ENCODE peak calls at places on chromosomes 16 and 17, in four cellular contexts. X is endodermal cell, N is kidney, A is aorta. W is an unnamed sample. For H3K4me1, the result is how much of the 10 kb centered on the place peaks cover.

GRCh38 chr16:65672960-65673359 is 551.1 kb upstream of the CDH11 start:
- DNase-seq in X (peak), N (no peak), A (no peak), W (no peak)

GRCh38 chr17:7101531-7101930 is 13.1 kb downstream of the ASGR2 start:
- DNase-seq in X (no peak), N (no peak), A (no peak), W (no peak)

GRCh38 chr17:79223953-79224352 is 149.3 kb downstream of the ENGASE start:
- DNase-seq in X (peak), N (no peak), A (no peak), W (no peak)

GRCh38 chr16:30786936-30787612 is at the start of gene ZNF629:
- DNase-seq in X (peak), N (peak), A (peak), W (peak)

GRCh38 chr17:19750835-19751234 is 2.7 kb upstream of the ALDH3A1 start:
- DNase-seq in X (no peak), N (no peak), A (peak), W (no peak)

GRCh38 chr16:69350536-69351133 is 951 bp downstream of the TMED6 start:
- DNase-seq in X (no peak), N (no peak), A (no peak), W (peak)

GRCh38 chr16:47311738-47312505 is 148.9 kb downstream of the ITFG1 start:
- DNase-seq in X (peak), N (no peak), A (no peak), W (no peak)

GRCh38 chr16:62638964-62639861 is 603.0 kb upstream of the CDH8 start:
- DNase-seq in X (no peak), N (no peak), A (no peak), W (no peak)

GRCh38 chr16:56317998-56318912 is 107.1 kb downstream of the AMFR start:
- DNase-seq in X (peak), N (peak), A (peak), W (peak)

GRCh38 chr17:80026359-80027042 is 9.2 kb downstream of the TBC1D16 start:
- DNase-seq in X (no peak), N (no peak), A (no peak), W (peak)

GRCh38 chr17:17439971-17440843 is 36.6 kb upstream of the MED9 start:
- DNase-seq in X (peak), N (peak), A (no peak), W (peak)

GRCh38 chr16:72895951-72896350 is 152.0 kb downstream of the ZFHX3 start:
- DNase-seq in X (no peak), N (no peak), A (no peak), W (no peak)

GRCh38 chr17:27651411-27652345 is 20.7 kb downstream of the LGALS9 start:
- DNase-seq in X (peak), N (peak), A (peak), W (peak)

GRCh38 chr16:30985401-30986128 is 558 bp downstream of the HSD3B7 start:
- DNase-seq in X (peak), N (peak), A (no peak), W (peak)

GRCh38 chr17:14429084-14429483 is 128.2 kb downstream of the HS3ST3B1 start:
- DNase-seq in X (no peak), N (no peak), A (no peak), W (no peak)

GRCh38 chr17:14434506-14434905 is 133.6 kb downstream of the HS3ST3B1 start:
- DNase-seq in X (no peak), N (no peak), A (no peak), W (no peak)

GRCh38 chr17:14427914-14428639 is 127.2 kb downstream of the HS3ST3B1 start:
- DNase-seq in X (no peak), N (no peak), A (no peak), W (no peak)

GRCh38 chr17:14428640-14429029 is 127.8 kb downstream of the HS3ST3B1 start:
- DNase-seq in X (no peak), N (no peak), A (no peak), W (no peak)

DNA sequence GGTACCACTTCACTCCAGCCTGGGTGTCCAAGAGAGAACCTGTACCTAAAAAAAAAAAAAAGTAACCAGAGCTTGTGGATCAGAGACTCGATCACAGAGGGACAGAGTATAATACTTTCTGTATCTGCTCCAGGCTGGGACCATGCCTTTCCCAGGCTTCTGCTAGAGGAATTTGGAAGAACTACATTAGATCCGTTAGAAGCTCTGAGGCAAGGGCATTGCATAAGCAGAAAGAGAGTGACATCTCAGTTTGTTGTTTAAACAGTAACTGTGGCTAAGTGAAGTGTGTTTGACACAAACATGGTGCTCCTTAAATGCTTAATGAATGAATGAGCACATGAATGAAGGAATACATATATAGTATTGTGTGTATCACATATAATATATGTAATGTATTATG is 131.2 kb downstream of the HS3ST3B1 start:
- DNase-seq in X (no peak), N (no peak), A (no peak), W (no peak)
- H3K4me1 ChIP-seq in X (under half), N (under half), A (under half), W (under half)

DNA sequence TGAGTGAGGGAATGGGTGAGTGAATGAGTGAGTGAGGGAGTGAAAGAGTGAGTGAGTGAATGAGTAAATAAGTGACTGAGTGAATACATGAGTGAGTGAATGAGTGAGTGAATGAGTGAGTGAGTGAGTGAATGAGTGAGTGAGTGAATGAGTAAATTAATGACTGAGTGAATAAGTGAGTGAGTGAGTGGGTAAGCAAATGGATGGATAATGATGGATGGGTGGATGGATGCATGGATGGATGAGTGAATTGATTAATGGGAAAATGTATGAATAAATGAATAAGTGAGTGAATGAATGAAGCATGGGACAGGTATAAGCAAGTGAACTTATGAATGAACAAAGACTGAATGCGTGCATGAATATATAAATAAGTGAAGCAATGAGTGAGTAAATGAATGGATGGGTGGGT is 25.4 kb downstream of the TMEM114 start:
- DNase-seq in X (no peak), N (no peak), A (no peak), W (no peak)
- H3K27ac ChIP-seq in X (no peak), N (no peak), A (no peak), W (no peak)

DNA sequence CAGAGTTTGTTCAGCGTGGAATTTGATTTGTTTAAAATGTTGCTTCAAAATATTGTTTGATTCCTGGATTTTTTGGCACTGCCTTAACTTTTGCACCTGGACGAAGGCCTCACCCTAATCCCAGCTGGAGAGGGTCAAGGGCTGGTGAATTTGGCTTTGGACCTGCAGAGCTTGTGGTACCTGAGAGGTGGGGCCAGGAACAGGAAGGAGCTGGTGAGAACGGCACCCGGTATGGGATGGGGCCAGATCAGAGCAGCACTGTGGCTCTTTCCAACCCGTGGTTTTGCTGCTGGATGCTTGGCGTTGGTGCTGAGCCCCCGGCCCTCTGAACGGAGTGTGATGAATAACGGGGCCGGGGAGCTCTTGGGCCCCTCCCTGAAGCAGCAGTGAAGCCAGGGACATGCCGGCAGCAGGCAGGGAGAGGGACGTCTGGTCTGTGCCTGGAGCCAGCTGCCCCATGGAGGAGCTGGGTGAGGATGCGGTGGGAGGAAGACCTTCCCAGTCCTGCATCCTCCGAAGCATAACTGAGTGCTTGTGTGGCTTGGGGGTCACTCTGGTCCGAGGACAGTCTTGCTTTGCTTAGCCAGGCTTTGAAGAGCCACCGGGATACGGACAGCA is 275.4 kb downstream of the SEC14L1 start:
- DNase-seq in X (no peak), N (no peak), A (no peak), W (peak)
- H3K4me1 ChIP-seq in X (under half), N (under half), A (under half), W (half or more)

GRCh38 chr17:44982113-44982702 is 14.1 kb upstream of the C1QL1 start:
- DNase-seq in X (no peak), N (no peak), A (no peak), W (no peak)
- H3K27ac ChIP-seq in X (no peak), N (no peak), A (no peak), W (peak)

DNA sequence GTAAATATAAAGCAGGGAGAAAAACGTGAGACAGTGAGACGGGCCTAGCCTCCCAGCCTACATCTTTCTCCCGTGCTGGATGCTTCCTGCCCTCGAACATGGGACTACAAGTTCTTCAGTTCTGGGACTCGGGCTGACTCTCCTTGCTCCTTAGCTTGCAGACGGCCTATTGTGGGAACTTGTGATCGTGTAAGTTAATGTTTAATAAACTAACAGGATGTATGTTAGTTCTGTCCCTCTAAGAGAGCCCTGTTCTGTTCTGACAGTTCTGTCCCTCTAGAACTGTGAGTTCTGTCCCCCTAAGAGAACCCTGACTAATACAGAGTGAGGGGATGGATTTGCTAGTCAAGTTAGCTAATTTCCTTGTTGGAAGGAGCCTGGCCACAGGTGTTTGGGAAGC is 16.7 kb upstream of the MYH10 start:
- DNase-seq in X (no peak), N (no peak), A (no peak), W (no peak)
- H3K4me1 ChIP-seq in X (under half), N (under half), A (under half), W (under half)

DNA sequence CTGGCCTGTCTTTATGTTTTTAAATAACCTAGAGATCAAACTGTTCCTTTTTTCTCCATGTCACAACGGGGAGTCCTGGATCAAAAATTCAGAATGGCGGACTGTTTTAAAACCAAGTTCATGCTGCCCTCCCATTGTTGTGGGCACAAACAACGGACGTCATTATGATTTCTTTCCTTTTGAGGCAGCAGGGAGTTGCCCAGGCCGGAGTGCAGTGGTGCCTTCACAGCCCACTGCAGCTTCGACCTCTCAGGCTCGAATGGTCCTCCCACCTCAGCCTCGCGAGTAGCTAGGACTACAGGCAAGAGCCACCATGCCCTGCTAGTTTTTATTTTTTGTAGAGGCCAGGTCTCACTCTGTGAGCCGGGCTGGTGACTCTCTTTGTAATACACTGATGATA is 26.5 kb downstream of the NDE1 start:
- DNase-seq in X (no peak), N (no peak), A (no peak), W (no peak)
- H3K27ac ChIP-seq in X (no peak), N (no peak), A (no peak), W (peak)

GRCh38 chr17:38585056-38585804 is 20.5 kb downstream of the SRCIN1 start:
- DNase-seq in X (peak), N (peak), A (no peak), W (no peak)

GRCh38 chr17:38587956-38588771 is 17.6 kb downstream of the SRCIN1 start:
- DNase-seq in X (peak), N (peak), A (no peak), W (no peak)

GRCh38 chr17:38585805-38586529 is 19.8 kb downstream of the SRCIN1 start:
- DNase-seq in X (no peak), N (peak), A (no peak), W (no peak)

GRCh38 chr17:38587193-38587592 is 18.6 kb downstream of the SRCIN1 start:
- DNase-seq in X (no peak), N (peak), A (no peak), W (no peak)

DNA sequence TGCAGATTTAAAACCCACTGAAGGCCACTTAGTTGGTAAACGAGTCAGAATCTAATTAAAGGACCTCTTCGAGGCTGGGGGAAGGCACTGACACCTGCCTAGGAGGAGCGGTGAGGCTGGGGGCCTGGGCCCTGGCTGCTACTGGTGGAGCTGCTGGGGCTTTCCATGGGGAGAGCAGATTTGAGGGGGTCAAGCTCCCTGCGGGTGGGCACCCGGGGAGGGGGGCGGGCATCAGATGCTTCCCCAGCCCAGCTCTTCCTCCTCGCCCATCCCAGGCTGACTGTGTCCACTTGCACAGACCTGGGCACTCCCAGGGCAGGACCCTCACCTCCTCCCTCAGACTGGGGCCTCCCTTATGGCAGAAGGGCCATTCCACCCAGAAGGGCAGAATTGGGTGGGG is 19.0 kb downstream of the SRCIN1 start:
- DNase-seq in X (no peak), N (peak), A (no peak), W (no peak)
- H3K4me1 ChIP-seq in X (under half), N (under half), A (under half), W (under half)

DNA sequence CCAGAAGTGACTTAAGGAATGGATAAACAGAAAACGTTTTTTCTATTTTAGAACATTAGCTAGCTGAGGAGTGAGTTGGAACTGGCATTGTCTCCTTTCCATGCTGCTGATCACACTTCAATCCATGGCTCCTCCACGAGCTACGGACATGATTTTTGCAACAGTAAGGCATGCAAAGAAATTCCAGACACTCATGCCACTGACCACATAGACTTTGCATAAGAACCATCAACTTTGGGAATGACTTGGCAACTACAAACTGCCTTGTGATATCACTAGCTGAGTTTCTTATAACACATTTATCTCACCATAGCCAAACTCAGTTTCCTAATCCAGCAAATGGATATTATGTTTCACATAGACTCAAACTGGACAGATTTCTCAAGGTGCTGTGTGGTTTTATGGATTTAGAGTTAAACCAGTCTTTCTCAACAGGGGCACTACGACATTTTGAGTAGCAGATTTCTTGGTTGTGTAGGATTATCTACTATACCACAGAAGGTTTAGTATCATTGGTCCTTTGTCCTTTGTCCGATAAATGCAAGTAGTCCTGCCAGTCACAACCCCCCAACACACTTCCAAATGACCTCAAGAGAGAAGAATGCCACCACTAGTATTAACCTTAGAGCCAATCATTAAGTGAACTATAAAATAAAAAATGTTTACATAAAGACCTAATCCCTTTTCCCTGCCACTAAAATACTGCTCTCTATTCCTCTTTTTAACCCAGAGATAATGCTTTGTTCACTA is 48.3 kb upstream of the C17orf78 start:
- DNase-seq in X (peak), N (no peak), A (no peak), W (no peak)
- H3K27ac ChIP-seq in X (no peak), N (no peak), A (no peak), W (no peak)

W was measured in stomach.